ENCODE peak calls at places on chromosomes 4 and X, in nine cellular contexts. N is A549, G is stomach, X is right atrium auricular region, F is hepatocyte, S is heart right ventricle, M is esophagus squamous epithelium, R is HepG2, K is aorta. I is an unnamed sample.

GRCh38 chr4:176660561-176660960 is 132.2 kb downstream of the VEGFC start:
- DNase-seq in R (no peak), K (no peak), S (no peak), G (no peak), M (no peak), N (peak; percentile 42), X (no peak), F (no peak), I (no peak)

GRCh38 chr4:128393111-128393704 is 105.6 kb upstream of the PGRMC2 start:
- DNase-seq in M (no peak), S (peak; percentile 22), F (no peak), X (no peak), R (no peak), N (no peak), G (no peak), K (no peak), I (peak; percentile 79)

GRCh38 chr4:76767983-76768382 is 130.0 kb downstream of the SOWAHB start:
- DNase-seq in F (no peak), S (no peak), R (peak; percentile 32), N (peak; percentile 19), G (no peak), M (no peak), K (no peak), X (no peak), I (peak; percentile 69)

GRCh38 chrX:100804780-100805179 is 15.4 kb upstream of the CSTF2 start:
- DNase-seq in X (no peak), F (no peak), R (no peak), G (no peak), S (no peak), K (no peak), M (no peak), N (no peak), I (no peak)

GRCh38 chrX:24498975-24499374 is 33.9 kb downstream of the PDK3 start:
- DNase-seq in G (no peak), F (peak; percentile 50), S (no peak), X (no peak), K (no peak), M (no peak), R (no peak), N (peak; percentile 24), I (no peak)

GRCh38 chr4:140168936-140169335 is 15.0 kb upstream of the MAML3 start:
- DNase-seq in G (no peak), F (no peak), R (no peak), K (no peak), X (no peak), M (no peak), N (no peak), S (no peak), I (no peak)

GRCh38 chrX:136061302-136061701 is 76.1 kb downstream of the SLC9A6 start:
- DNase-seq in F (no peak), K (no peak), X (no peak), R (no peak), S (peak; percentile 14), G (no peak), M (no peak), N (no peak), I (no peak)

GRCh38 chr4:156505341-156505955 is 466.2 kb downstream of the PDGFC start:
- DNase-seq in G (no peak), K (peak; percentile 71), N (no peak), M (no peak), R (no peak), F (peak; percentile 9), X (no peak), S (no peak), I (peak; percentile 53)

GRCh38 chr4:74418063-74418670 is 26.8 kb upstream of the AREG start:
- DNase-seq in K (no peak), G (no peak), N (peak; percentile 48), X (no peak), M (no peak), R (no peak), S (no peak), F (no peak), I (peak; percentile 79)

GRCh38 chr4:87406462-87406861 is 15.5 kb upstream of the HSD17B11 start:
- DNase-seq in R (no peak), X (no peak), M (no peak), F (no peak), N (no peak), G (no peak), S (no peak), K (no peak), I (no peak)

GRCh38 chr4:86223472-86223871 is 136.4 kb downstream of the MAPK10 start:
- DNase-seq in R (peak; percentile 38), F (peak; percentile 14), M (no peak), X (no peak), N (peak; percentile 60), S (no peak), K (no peak), G (no peak), I (peak; percentile 19)

GRCh38 chr4:85821688-85822087 is 346.7 kb downstream of the ARHGAP24 start:
- DNase-seq in F (no peak), G (no peak), R (no peak), N (no peak), M (no peak), S (no peak), K (no peak), X (no peak), I (no peak)

GRCh38 chrX:139204903-139205667 is 325.5 kb upstream of the F9 start:
- DNase-seq in F (peak; percentile 70), M (no peak), G (peak; percentile 73), S (peak; percentile 10), N (peak; percentile 14), K (peak; percentile 75), R (no peak), X (no peak), I (peak; percentile 29)

GRCh38 chrX:56564182-56564885 is 907 bp downstream of the UBQLN2 start:
- DNase-seq in S (peak; percentile 10), M (no peak), F (peak; percentile 13), K (no peak), G (no peak), X (no peak), R (peak; percentile 2), N (peak; percentile 18), I (peak; percentile 72)

GRCh38 chr4:56907009-56907408 is 691 bp upstream of the REST start:
- DNase-seq in G (no peak), M (no peak), X (no peak), N (no peak), F (peak; percentile 19), K (no peak), S (no peak), R (no peak), I (no peak)

GRCh38 chr4:158161561-158162354 is 11.1 kb downstream of the GASK1B start:
- DNase-seq in X (peak; percentile 83), K (no peak), S (no peak), F (peak; percentile 71), R (no peak), N (peak; percentile 64), G (no peak), M (no peak), I (peak; percentile 97)

GRCh38 chr4:158162637-158163036 is 10.2 kb downstream of the GASK1B start:
- DNase-seq in R (no peak), X (no peak), N (peak; percentile 21), M (no peak), G (no peak), S (no peak), K (no peak), F (peak; percentile 48), I (no peak)

GRCh38 chr4:158166701-158167100 is 6.1 kb downstream of the GASK1B start:
- DNase-seq in K (no peak), G (no peak), F (no peak), R (no peak), M (no peak), S (no peak), X (no peak), N (no peak), I (no peak)

GRCh38 chr4:158163941-158164665 is 8.7 kb downstream of the GASK1B start:
- DNase-seq in X (no peak), F (no peak), G (no peak), K (no peak), M (no peak), S (no peak), N (no peak), R (peak; percentile 24), I (no peak)

DNA sequence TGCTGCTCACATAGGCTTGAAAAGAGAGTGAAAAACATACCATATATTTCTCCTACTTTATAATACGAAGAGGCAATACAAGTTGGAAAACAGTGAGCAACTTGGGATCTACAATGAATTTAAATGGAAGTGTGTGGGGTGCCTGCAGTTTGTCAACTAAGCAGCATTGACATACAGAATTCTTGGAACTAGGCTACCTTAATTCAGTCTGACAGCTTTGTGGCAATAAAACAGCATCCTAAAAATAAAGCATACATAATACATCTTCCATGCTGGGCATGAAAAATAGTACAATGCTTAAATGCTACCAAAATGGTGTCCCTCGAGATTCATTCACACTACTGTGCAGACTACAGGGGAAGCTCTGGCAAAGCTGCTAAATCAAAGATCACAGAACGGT is 8.0 kb downstream of the GASK1B start:
- DNase-seq in K (no peak), X (no peak), N (no peak), R (no peak), F (no peak), S (no peak), G (no peak), M (no peak), I (no peak)
- H3K4me1 ChIP-seq in K (peaks cover 11% of the 10 kb centered on the region), X (peaks cover 61% of the 10 kb centered on the region), N (peaks cover 19% of the 10 kb centered on the region), R (peaks cover 87% of the 10 kb centered on the region), F (peaks cover 39% of the 10 kb centered on the region), S (peaks cover 93% of the 10 kb centered on the region), G (peaks cover 43% of the 10 kb centered on the region), M (no peaks in the 10 kb centered on the region), I (peaks cover 23% of the 10 kb centered on the region)

GRCh38 chrX:106949366-106949765 is 29.2 kb downstream of the CLDN2 start:
- DNase-seq in N (no peak), X (no peak), S (no peak), F (no peak), R (no peak), M (no peak), G (no peak), K (no peak), I (no peak)
- H3K27ac ChIP-seq in N (peak overlapping the region; percentile 89), X (no peak overlapping the region), S (no peak overlapping the region), F (no peak overlapping the region), R (no peak overlapping the region), M (no peak overlapping the region), G (no peak overlapping the region), K (no peak overlapping the region), I (no peak overlapping the region)

GRCh38 chr4:54232151-54232688 is 3.1 kb downstream of the PDGFRA start:
- DNase-seq in N (no peak), S (no peak), K (no peak), G (no peak), R (no peak), F (peak; percentile 19), X (no peak), M (no peak), I (peak; percentile 21)
- H3K4me1 ChIP-seq in N (no peaks in the 10 kb centered on the region), S (peaks cover 63% of the 10 kb centered on the region), K (no peaks in the 10 kb centered on the region), G (peaks cover 74% of the 10 kb centered on the region), R (peaks cover 41% of the 10 kb centered on the region), F (peaks cover 5% of the 10 kb centered on the region), X (peaks cover 61% of the 10 kb centered on the region), M (peaks cover 49% of the 10 kb centered on the region), I (peaks cover 50% of the 10 kb centered on the region)

DNA sequence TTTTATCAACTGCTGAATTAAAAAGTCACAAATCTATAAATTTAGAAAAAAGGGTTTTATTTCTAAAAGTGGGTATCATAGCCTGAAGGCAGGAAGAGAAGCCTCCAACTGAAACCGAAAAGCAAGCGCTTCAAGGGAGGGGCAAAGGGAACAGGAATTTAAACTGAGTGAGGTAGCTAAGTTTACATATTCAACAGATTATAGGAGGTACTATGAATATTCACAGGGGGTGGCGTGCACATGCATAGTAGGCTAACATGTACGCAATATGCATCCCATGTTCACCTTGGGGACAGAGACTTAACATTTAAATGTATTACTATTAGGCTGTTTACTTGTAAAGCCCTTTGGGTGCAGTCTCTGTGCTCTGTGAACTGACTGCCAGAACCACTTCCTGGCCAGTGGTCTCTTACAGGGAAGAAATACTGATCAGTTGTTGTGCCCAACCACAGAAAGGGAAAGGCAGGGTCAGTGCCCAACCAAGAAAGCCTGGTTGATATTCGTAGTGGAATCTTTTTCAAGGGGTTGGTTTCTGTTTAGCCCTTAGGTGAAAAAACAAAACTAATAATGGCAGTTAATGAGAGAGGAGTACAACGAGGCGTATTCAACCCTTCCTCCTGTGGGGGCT is 168.7 kb upstream of the GALNTL6 start:
- DNase-seq in K (no peak), N (no peak), M (no peak), G (no peak), X (no peak), S (no peak), F (no peak), R (no peak), I (no peak)
- H3K27ac ChIP-seq in K (no peak overlapping the region), N (no peak overlapping the region), M (no peak overlapping the region), G (no peak overlapping the region), X (no peak overlapping the region), S (no peak overlapping the region), F (no peak overlapping the region), R (no peak overlapping the region), I (no peak overlapping the region)